ENCODE peak calls at places on chromosomes 6 and 20, in nine cellular contexts. One of them, this sample, is unnamed.

GRCh38 chr6:17935188-17936149 is 52.0 kb downstream of the KIF13A start:
- DNase-seq in psoas muscle: no peak
- DNase-seq in Panc1: no peak
- DNase-seq in neural progenitor cell: no peak
- DNase-seq in fibroblast of mammary gland: no peak
- DNase-seq in K562: no peak
- DNase-seq in body of pancreas: no peak
- DNase-seq in mucosa of descending colon: no peak
- DNase-seq in tibial artery: no peak
- DNase-seq in this sample: no peak

GRCh38 chr6:71079707-71080106 is 122.8 kb upstream of the B3GAT2 start:
- DNase-seq in neural progenitor cell: no peak
- DNase-seq in Panc1: no peak
- DNase-seq in K562: no peak
- DNase-seq in body of pancreas: no peak
- DNase-seq in fibroblast of mammary gland: peak
- DNase-seq in psoas muscle: no peak
- DNase-seq in mucosa of descending colon: no peak
- DNase-seq in tibial artery: no peak
- DNase-seq in this sample: no peak

GRCh38 chr6:146357578-146358340 is 185.9 kb upstream of the RAB32 start:
- DNase-seq in mucosa of descending colon: no peak
- DNase-seq in neural progenitor cell: no peak
- DNase-seq in psoas muscle: no peak
- DNase-seq in body of pancreas: no peak
- DNase-seq in K562: no peak
- DNase-seq in fibroblast of mammary gland: peak
- DNase-seq in tibial artery: no peak
- DNase-seq in Panc1: peak
- DNase-seq in this sample: no peak

GRCh38 chr6:13277231-13277630 is 51.1 kb downstream of the TBC1D7 start:
- DNase-seq in mucosa of descending colon: no peak
- DNase-seq in K562: no peak
- DNase-seq in tibial artery: no peak
- DNase-seq in fibroblast of mammary gland: no peak
- DNase-seq in neural progenitor cell: no peak
- DNase-seq in Panc1: no peak
- DNase-seq in body of pancreas: no peak
- DNase-seq in psoas muscle: no peak
- DNase-seq in this sample: no peak

GRCh38 chr6:142187209-142187608 is 40.1 kb downstream of the VTA1 start:
- DNase-seq in tibial artery: no peak
- DNase-seq in neural progenitor cell: no peak
- DNase-seq in Panc1: no peak
- DNase-seq in K562: no peak
- DNase-seq in psoas muscle: peak
- DNase-seq in body of pancreas: no peak
- DNase-seq in mucosa of descending colon: no peak
- DNase-seq in fibroblast of mammary gland: peak
- DNase-seq in this sample: peak

GRCh38 chr6:15879372-15880261 is 216.8 kb upstream of the DTNBP1 start:
- DNase-seq in neural progenitor cell: no peak
- DNase-seq in psoas muscle: peak
- DNase-seq in body of pancreas: peak
- DNase-seq in Panc1: no peak
- DNase-seq in K562: peak
- DNase-seq in mucosa of descending colon: peak
- DNase-seq in fibroblast of mammary gland: peak
- DNase-seq in tibial artery: peak
- DNase-seq in this sample: peak

GRCh38 chr6:160102956-160103824 is 18.4 kb upstream of the SLC22A1 start:
- DNase-seq in K562: peak
- DNase-seq in fibroblast of mammary gland: peak
- DNase-seq in Panc1: no peak
- DNase-seq in body of pancreas: no peak
- DNase-seq in psoas muscle: no peak
- DNase-seq in mucosa of descending colon: no peak
- DNase-seq in neural progenitor cell: peak
- DNase-seq in tibial artery: no peak
- DNase-seq in this sample: no peak

GRCh38 chr6:131640100-131640499 is 3.0 kb downstream of the ENPP3 start:
- DNase-seq in body of pancreas: no peak
- DNase-seq in Panc1: no peak
- DNase-seq in fibroblast of mammary gland: no peak
- DNase-seq in K562: no peak
- DNase-seq in psoas muscle: no peak
- DNase-seq in neural progenitor cell: no peak
- DNase-seq in tibial artery: no peak
- DNase-seq in mucosa of descending colon: no peak
- DNase-seq in this sample: no peak

GRCh38 chr20:49028684-49029083 is 17.4 kb upstream of the CSE1L start:
- DNase-seq in K562: peak
- DNase-seq in body of pancreas: no peak
- DNase-seq in neural progenitor cell: peak
- DNase-seq in psoas muscle: no peak
- DNase-seq in fibroblast of mammary gland: peak
- DNase-seq in tibial artery: no peak
- DNase-seq in mucosa of descending colon: no peak
- DNase-seq in Panc1: no peak
- DNase-seq in this sample: no peak

GRCh38 chr6:41416165-41416837 is 80.9 kb downstream of the NCR2 start:
- DNase-seq in fibroblast of mammary gland: no peak
- DNase-seq in mucosa of descending colon: no peak
- DNase-seq in K562: no peak
- DNase-seq in psoas muscle: no peak
- DNase-seq in neural progenitor cell: no peak
- DNase-seq in Panc1: no peak
- DNase-seq in body of pancreas: no peak
- DNase-seq in tibial artery: no peak
- DNase-seq in this sample: no peak

GRCh38 chr20:4490595-4491280 is 231.0 kb upstream of the PRND start:
- DNase-seq in mucosa of descending colon: no peak
- DNase-seq in body of pancreas: no peak
- DNase-seq in tibial artery: no peak
- DNase-seq in fibroblast of mammary gland: peak
- DNase-seq in K562: no peak
- DNase-seq in psoas muscle: no peak
- DNase-seq in Panc1: no peak
- DNase-seq in neural progenitor cell: no peak
- DNase-seq in this sample: no peak

GRCh38 chr6:958531-958930 is 265.6 kb upstream of the EXOC2 start:
- DNase-seq in Panc1: no peak
- DNase-seq in K562: no peak
- DNase-seq in tibial artery: no peak
- DNase-seq in psoas muscle: no peak
- DNase-seq in body of pancreas: no peak
- DNase-seq in neural progenitor cell: no peak
- DNase-seq in mucosa of descending colon: no peak
- DNase-seq in fibroblast of mammary gland: peak
- DNase-seq in this sample: no peak

GRCh38 chr6:88492241-88492640 is 326.1 kb upstream of the CNR1 start:
- DNase-seq in neural progenitor cell: no peak
- DNase-seq in psoas muscle: no peak
- DNase-seq in Panc1: no peak
- DNase-seq in mucosa of descending colon: no peak
- DNase-seq in fibroblast of mammary gland: peak
- DNase-seq in tibial artery: no peak
- DNase-seq in body of pancreas: no peak
- DNase-seq in K562: no peak
- DNase-seq in this sample: no peak

DNA sequence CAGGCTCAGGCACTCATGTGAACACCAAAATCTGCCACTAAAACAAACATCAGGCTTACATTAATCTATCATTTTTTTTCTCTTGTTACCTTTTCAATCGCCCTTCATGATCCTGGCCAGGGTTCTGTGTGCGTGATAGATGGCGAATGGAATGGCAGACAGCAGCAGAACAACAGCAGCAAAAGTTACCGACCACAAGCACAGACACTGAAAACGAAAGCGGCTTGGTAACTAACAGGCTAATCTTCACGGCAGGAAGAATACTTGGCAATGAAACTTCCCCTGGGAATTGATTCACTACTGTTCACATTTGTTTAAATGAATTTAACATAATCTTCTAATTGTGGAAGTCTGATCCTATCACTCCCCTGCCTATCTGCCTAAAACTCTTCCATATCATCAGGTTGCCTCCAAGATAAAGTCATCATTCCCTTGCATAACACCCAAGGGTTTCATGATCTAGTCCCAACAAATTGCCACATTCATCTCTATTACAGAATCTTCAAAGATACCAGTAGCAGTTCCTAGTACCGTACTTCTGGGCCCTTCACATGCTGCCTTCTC is 28.7 kb downstream of the PTPRK start:
- DNase-seq in K562: no peak
- DNase-seq in psoas muscle: no peak
- DNase-seq in body of pancreas: peak
- DNase-seq in mucosa of descending colon: no peak
- DNase-seq in tibial artery: no peak
- DNase-seq in fibroblast of mammary gland: peak
- DNase-seq in Panc1: no peak
- DNase-seq in neural progenitor cell: peak
- DNase-seq in this sample: no peak
- H3K4me3 ChIP-seq in K562: no peak
- H3K4me3 ChIP-seq in psoas muscle: peak
- H3K4me3 ChIP-seq in body of pancreas: no peak
- H3K4me3 ChIP-seq in mucosa of descending colon: no peak
- H3K4me3 ChIP-seq in tibial artery: peak
- H3K4me3 ChIP-seq in fibroblast of mammary gland: peak
- H3K4me3 ChIP-seq in Panc1: peak
- H3K4me3 ChIP-seq in neural progenitor cell: peak
- H3K4me3 ChIP-seq in this sample: peak

GRCh38 chr6:14664112-14664592 is 546.6 kb downstream of the CD83 start:
- DNase-seq in mucosa of descending colon: no peak
- DNase-seq in Panc1: no peak
- DNase-seq in psoas muscle: no peak
- DNase-seq in fibroblast of mammary gland: no peak
- DNase-seq in neural progenitor cell: no peak
- DNase-seq in tibial artery: no peak
- DNase-seq in body of pancreas: no peak
- DNase-seq in K562: no peak
- DNase-seq in this sample: no peak

GRCh38 chr6:14661188-14661587 is 543.6 kb downstream of the CD83 start:
- DNase-seq in body of pancreas: no peak
- DNase-seq in mucosa of descending colon: no peak
- DNase-seq in psoas muscle: no peak
- DNase-seq in neural progenitor cell: no peak
- DNase-seq in Panc1: no peak
- DNase-seq in fibroblast of mammary gland: no peak
- DNase-seq in K562: no peak
- DNase-seq in tibial artery: no peak
- DNase-seq in this sample: no peak

GRCh38 chr6:14658909-14659561 is 541.5 kb downstream of the CD83 start:
- DNase-seq in tibial artery: peak
- DNase-seq in fibroblast of mammary gland: peak
- DNase-seq in body of pancreas: no peak
- DNase-seq in neural progenitor cell: no peak
- DNase-seq in mucosa of descending colon: no peak
- DNase-seq in K562: no peak
- DNase-seq in psoas muscle: no peak
- DNase-seq in Panc1: no peak
- DNase-seq in this sample: no peak

GRCh38 chr6:14660767-14661166 is 543.2 kb downstream of the CD83 start:
- DNase-seq in neural progenitor cell: no peak
- DNase-seq in fibroblast of mammary gland: no peak
- DNase-seq in Panc1: no peak
- DNase-seq in mucosa of descending colon: no peak
- DNase-seq in K562: no peak
- DNase-seq in tibial artery: no peak
- DNase-seq in body of pancreas: no peak
- DNase-seq in psoas muscle: no peak
- DNase-seq in this sample: no peak

GRCh38 chr6:14661696-14662095 is 544.1 kb downstream of the CD83 start:
- DNase-seq in psoas muscle: no peak
- DNase-seq in mucosa of descending colon: no peak
- DNase-seq in Panc1: no peak
- DNase-seq in tibial artery: no peak
- DNase-seq in neural progenitor cell: peak
- DNase-seq in body of pancreas: no peak
- DNase-seq in fibroblast of mammary gland: no peak
- DNase-seq in K562: no peak
- DNase-seq in this sample: no peak
- H3K4me3 ChIP-seq in psoas muscle: no peak
- H3K4me3 ChIP-seq in mucosa of descending colon: no peak
- H3K4me3 ChIP-seq in Panc1: no peak
- H3K4me3 ChIP-seq in tibial artery: no peak
- H3K4me3 ChIP-seq in neural progenitor cell: no peak
- H3K4me3 ChIP-seq in body of pancreas: no peak
- H3K4me3 ChIP-seq in fibroblast of mammary gland: no peak
- H3K4me3 ChIP-seq in K562: no peak
- H3K4me3 ChIP-seq in this sample: no peak

GRCh38 chr20:57398231-57398821 is 7.1 kb downstream of the RBM38 start:
- DNase-seq in fibroblast of mammary gland: no peak
- DNase-seq in body of pancreas: no peak
- DNase-seq in K562: no peak
- DNase-seq in tibial artery: no peak
- DNase-seq in mucosa of descending colon: peak
- DNase-seq in neural progenitor cell: no peak
- DNase-seq in Panc1: no peak
- DNase-seq in psoas muscle: peak
- DNase-seq in this sample: peak
- H3K4me3 ChIP-seq in fibroblast of mammary gland: no peak
- H3K4me3 ChIP-seq in body of pancreas: no peak
- H3K4me3 ChIP-seq in K562: no peak
- H3K4me3 ChIP-seq in tibial artery: no peak
- H3K4me3 ChIP-seq in mucosa of descending colon: no peak
- H3K4me3 ChIP-seq in neural progenitor cell: no peak
- H3K4me3 ChIP-seq in Panc1: no peak
- H3K4me3 ChIP-seq in psoas muscle: peak
- H3K4me3 ChIP-seq in this sample: no peak

DNA sequence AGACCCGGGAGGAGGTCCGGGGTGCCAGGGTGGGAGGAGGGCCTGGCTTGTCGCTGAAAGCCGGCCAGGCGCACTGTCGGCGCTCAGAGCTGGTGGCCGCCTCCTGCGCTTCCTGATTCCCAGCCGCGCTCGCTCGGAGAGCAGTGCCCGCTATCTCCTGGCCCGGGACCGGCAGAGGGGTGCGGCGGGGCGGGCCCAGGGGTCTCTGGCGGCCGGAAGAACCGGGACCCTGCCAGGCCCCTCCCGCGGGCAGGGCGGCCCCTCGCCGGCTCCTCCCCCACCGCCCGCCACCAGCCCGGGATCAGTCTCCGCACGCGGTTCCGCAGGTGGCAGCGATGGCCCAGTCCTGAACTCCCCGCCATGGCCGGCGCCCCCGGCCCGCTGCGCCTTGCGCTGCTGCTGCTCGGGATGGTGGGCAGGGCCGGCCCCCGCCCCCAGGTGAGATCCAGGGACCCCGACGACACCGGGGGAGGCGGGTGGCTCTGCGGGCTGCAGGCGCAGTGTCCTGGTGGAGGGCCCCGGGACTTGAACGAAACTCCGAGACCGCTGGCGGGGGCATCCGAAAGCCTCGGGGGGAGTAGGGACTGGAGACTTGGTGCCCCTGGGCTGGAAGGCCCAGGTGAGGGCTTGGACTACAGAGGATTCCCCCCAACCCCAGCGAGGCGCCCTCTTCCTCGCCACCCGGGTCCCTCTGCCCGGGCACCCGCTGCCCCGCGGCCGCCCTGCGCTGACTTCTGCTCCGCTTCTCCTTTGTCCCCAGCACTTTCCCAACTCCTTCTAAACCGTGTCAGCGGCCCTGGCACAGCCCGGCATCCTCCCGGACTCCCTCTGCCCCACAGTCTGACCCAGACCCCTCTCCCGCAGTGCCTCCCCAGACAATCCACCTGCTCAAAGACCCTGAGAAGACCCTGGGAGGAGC is at the start of gene GLP1R:
- DNase-seq in body of pancreas: peak
- DNase-seq in mucosa of descending colon: no peak
- DNase-seq in K562: peak
- DNase-seq in psoas muscle: no peak
- DNase-seq in fibroblast of mammary gland: no peak
- DNase-seq in tibial artery: no peak
- DNase-seq in Panc1: no peak
- DNase-seq in neural progenitor cell: peak
- DNase-seq in this sample: no peak
- H3K4me3 ChIP-seq in body of pancreas: peak
- H3K4me3 ChIP-seq in mucosa of descending colon: no peak
- H3K4me3 ChIP-seq in K562: no peak
- H3K4me3 ChIP-seq in psoas muscle: peak
- H3K4me3 ChIP-seq in fibroblast of mammary gland: no peak
- H3K4me3 ChIP-seq in tibial artery: peak
- H3K4me3 ChIP-seq in Panc1: peak
- H3K4me3 ChIP-seq in neural progenitor cell: peak
- H3K4me3 ChIP-seq in this sample: no peak

This sample was measured in right lobe of liver.